ENCODE peak calls at places on chromosomes 11 and 22, in six cellular contexts. O is H9, Q is IMR-90, L is mesenchymal stem cell, S is neuronal stem cell, U is H1. Y is an unnamed sample.
A peak's percentile ranks its signal among the peaks of the same experiment; 100 is the strongest.

GRCh38 chr11:28058333-28058732 is 49.6 kb downstream of the KIF18A start:
- DNase-seq in O (no peak), Q (peak; percentile 51), L (peak; percentile 39), S (no peak), U (no peak), Y (no peak)

GRCh38 chr22:20996598-20997535 is 5.1 kb downstream of the THAP7 start:
- DNase-seq in O (no peak), Q (no peak), L (no peak), S (no peak), U (no peak), Y (no peak)

GRCh38 chr22:37898441-37899181 is 7.5 kb upstream of the MICALL1 start:
- DNase-seq in O (peak; percentile 89), Q (no peak), L (no peak), S (no peak), U (no peak), Y (peak; percentile 78)

GRCh38 chr11:72625746-72626636 is 48.2 kb downstream of the PDE2A start:
- DNase-seq in O (no peak), Q (peak; percentile 27), L (peak; percentile 79), S (no peak), U (no peak), Y (no peak)

GRCh38 chr11:127629200-127629599 is 628.6 kb upstream of the KIRREL3 start:
- DNase-seq in O (no peak), Q (no peak), L (no peak), S (no peak), U (no peak), Y (no peak)

GRCh38 chr11:79088967-79089366 is 351.9 kb downstream of the TENM4 start:
- DNase-seq in O (no peak), Q (no peak), L (no peak), S (peak; percentile 62), U (no peak), Y (no peak)

GRCh38 chr22:23777776-23778575 is 5.3 kb downstream of the MMP11 start:
- DNase-seq in O (no peak), Q (peak; percentile 18), L (no peak), S (no peak), U (no peak), Y (no peak)

GRCh38 chr22:30861688-30862552 is 106.7 kb downstream of the MORC2 start:
- DNase-seq in O (peak; percentile 18), Q (no peak), L (no peak), S (no peak), U (no peak), Y (no peak)

GRCh38 chr11:132131051-132131450 is 760.6 kb downstream of the NTM start:
- DNase-seq in O (no peak), Q (no peak), L (no peak), S (no peak), U (no peak), Y (no peak)

GRCh38 chr11:65040520-65041205 is 347 bp upstream of the SAC3D1 start:
- DNase-seq in O (peak; percentile 94), Q (peak; percentile 93), L (peak; percentile 94), S (peak; percentile 86), U (peak; percentile 80), Y (peak; percentile 92)
- H3K14ac ChIP-seq in O (peak overlapping the region; percentile 91), Q (peak overlapping the region; percentile 67), L (peak overlapping the region; percentile 90), S (no peak overlapping the region), U (no peak overlapping the region), Y (peak overlapping the region; percentile 96)

GRCh38 chr11:69044111-69045013 is 4.4 kb upstream of the TPCN2 start:
- DNase-seq in O (peak; percentile 90), Q (peak; percentile 72), L (peak; percentile 84), S (peak; percentile 43), U (peak; percentile 64), Y (no peak)
- H3K14ac ChIP-seq in O (no peak overlapping the region), Q (no peak overlapping the region), L (no peak overlapping the region), S (no peak overlapping the region), U (no peak overlapping the region), Y (no peak overlapping the region)

GRCh38 chr22:41501209-41501608 is 32.3 kb downstream of the ACO2 start:
- DNase-seq in O (no peak), Q (no peak), L (no peak), S (no peak), U (no peak), Y (no peak)

GRCh38 chr22:41500303-41500702 is 31.4 kb downstream of the ACO2 start:
- DNase-seq in O (no peak), Q (no peak), L (no peak), S (no peak), U (no peak), Y (no peak)

GRCh38 chr22:41499624-41500280 is 30.8 kb downstream of the ACO2 start:
- DNase-seq in O (no peak), Q (no peak), L (no peak), S (no peak), U (no peak), Y (no peak)

GRCh38 chr22:41498322-41498721 is 29.4 kb downstream of the ACO2 start:
- DNase-seq in O (no peak), Q (no peak), L (no peak), S (no peak), U (no peak), Y (no peak)
- H3K14ac ChIP-seq in O (no peak overlapping the region), Q (no peak overlapping the region), L (no peak overlapping the region), S (no peak overlapping the region), U (no peak overlapping the region), Y (no peak overlapping the region)

DNA sequence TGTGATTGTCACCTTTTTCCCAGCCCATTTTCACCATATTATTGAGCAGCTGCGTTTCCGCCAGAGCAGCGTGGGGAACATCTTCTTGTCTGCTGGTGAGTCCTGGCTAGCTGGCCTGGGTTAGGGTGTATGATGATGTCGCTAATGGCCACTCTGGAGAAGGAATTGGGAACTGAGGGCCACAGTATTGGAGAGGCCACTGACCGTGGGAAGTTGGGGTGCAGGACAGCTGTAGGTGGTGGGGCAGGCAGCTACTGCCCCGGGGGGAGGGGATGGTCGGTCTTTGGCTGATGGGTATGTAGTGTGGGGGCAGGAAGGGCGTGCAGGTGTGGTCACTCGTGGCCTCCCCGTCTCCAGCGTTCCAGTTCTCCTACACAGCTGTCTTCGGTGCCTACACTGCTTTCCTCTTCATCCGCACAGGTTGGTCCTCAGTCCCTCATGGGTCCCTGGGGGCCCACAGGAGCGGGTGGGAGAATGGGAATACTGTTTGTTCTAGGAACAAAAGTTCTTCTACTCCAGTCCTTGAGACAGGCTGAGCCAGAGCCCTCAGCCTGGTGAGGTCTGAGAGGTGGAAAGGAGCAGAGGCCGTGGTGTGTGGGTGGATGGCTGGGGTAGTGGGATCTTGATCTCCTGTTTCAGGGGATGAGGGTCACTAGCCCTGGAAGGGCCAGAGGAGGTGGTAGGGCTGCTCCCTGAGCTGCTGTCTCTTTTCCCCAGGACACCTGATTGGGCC is 2.1 kb downstream of the RCE1 start:
- DNase-seq in O (no peak), Q (no peak), L (no peak), S (no peak), U (no peak), Y (no peak)
- H3K14ac ChIP-seq in O (no peak overlapping the region), Q (no peak overlapping the region), L (no peak overlapping the region), S (no peak overlapping the region), U (no peak overlapping the region), Y (no peak overlapping the region)

DNA sequence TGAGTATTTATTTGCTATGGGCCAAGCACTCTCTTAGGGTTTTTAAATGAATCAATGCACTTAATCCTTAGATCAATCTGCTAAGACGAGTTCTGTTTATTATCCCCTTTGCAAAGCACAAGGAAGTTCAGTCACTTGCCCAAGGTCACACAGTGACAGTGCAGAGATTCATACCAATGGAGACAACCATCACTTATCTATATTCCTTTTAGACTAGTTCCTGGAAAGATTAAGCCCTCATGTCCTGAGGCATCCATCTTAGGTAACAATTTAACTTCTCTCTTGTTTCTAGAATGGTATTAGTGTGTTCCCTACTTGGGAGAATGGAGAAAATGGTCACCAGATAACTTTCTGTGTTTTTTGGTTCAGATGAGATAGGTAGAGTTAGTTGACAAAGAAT is 28.3 kb downstream of the NF2 start:
- DNase-seq in O (no peak), Q (no peak), L (no peak), S (no peak), U (no peak), Y (no peak)
- H3K14ac ChIP-seq in O (no peak overlapping the region), Q (no peak overlapping the region), L (no peak overlapping the region), S (no peak overlapping the region), U (no peak overlapping the region), Y (no peak overlapping the region)

DNA sequence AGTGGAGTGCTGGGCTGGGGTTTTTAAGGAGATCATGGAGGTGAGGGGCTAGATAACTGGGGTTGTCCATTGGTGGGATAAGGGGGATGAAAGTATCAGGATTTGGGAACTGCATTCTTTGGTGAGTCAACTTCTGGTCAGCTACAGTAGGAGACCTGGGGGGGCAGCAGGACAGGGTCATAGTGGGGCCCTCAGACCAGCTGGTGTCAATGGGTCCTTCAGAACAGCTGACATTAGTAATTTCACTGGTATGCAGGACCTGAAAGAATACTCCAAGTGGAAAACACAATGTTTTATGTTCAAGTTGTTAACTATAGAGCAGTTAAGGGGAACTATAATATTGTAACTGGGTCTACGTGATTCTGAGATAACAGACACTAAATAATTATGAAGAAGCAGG is 2.8 kb upstream of the TTC12 start:
- DNase-seq in O (no peak), Q (peak; percentile 18), L (peak; percentile 22), S (no peak), U (no peak), Y (no peak)
- H3K14ac ChIP-seq in O (no peak overlapping the region), Q (no peak overlapping the region), L (no peak overlapping the region), S (no peak overlapping the region), U (no peak overlapping the region), Y (no peak overlapping the region)

GRCh38 chr11:77055056-77055680 is 11.6 kb upstream of the CAPN5 start:
- DNase-seq in O (no peak), Q (no peak), L (no peak), S (no peak), U (no peak), Y (no peak)
- H3K14ac ChIP-seq in O (no peak overlapping the region), Q (no peak overlapping the region), L (no peak overlapping the region), S (peak overlapping the region; percentile 17), U (no peak overlapping the region), Y (no peak overlapping the region)

GRCh38 chr11:70126494-70126893 is 48.4 kb downstream of the ANO1 start:
- DNase-seq in O (no peak), Q (no peak), L (no peak), S (no peak), U (no peak), Y (no peak)
- H3K14ac ChIP-seq in O (no peak overlapping the region), Q (no peak overlapping the region), L (no peak overlapping the region), S (no peak overlapping the region), U (no peak overlapping the region), Y (no peak overlapping the region)

Y was measured in trophoblast cell.